ENCODE peak calls at places on chromosomes 7 and 10, in four cellular contexts. A, C, O and S are unnamed samples.

GRCh38 chr7:70568674-70569334 is 563.1 kb upstream of the GALNT17 start:
- DNase-seq in O (no peak), C (peak; percentile 35), A (no peak), S (no peak)

GRCh38 chr7:131107343-131108211 is 220.1 kb upstream of the MKLN1 start:
- DNase-seq in C (peak; percentile 64), A (peak; percentile 88), O (peak; percentile 64), S (peak; percentile 86)

GRCh38 chr10:110641256-110641655 is 2.9 kb upstream of the RBM20 start:
- DNase-seq in O (no peak), C (peak; percentile 62), A (peak; percentile 28), S (peak; percentile 16)

GRCh38 chr10:102670065-102670400 is 25.8 kb downstream of the TRIM8 start:
- DNase-seq in O (no peak), A (no peak), C (no peak), S (no peak)

GRCh38 chr10:52351911-52352310 is 37.8 kb downstream of the DKK1 start:
- DNase-seq in C (no peak), O (no peak), A (no peak), S (no peak)

GRCh38 chr7:114865564-114865963 is 56.3 kb upstream of the MDFIC start:
- DNase-seq in O (peak; percentile 30), A (peak; percentile 52), C (peak; percentile 30), S (peak; percentile 22)

GRCh38 chr7:51430480-51431086 is 114.0 kb upstream of the COBL start:
- DNase-seq in C (no peak), A (peak; percentile 9), O (no peak), S (no peak)

GRCh38 chr7:91397612-91398011 is 133.4 kb downstream of the FZD1 start:
- DNase-seq in C (no peak), A (no peak), O (no peak), S (no peak)

GRCh38 chr10:125000366-125001312 is 58.7 kb downstream of the ZRANB1 start:
- DNase-seq in A (no peak), O (peak; percentile 35), C (peak; percentile 16), S (no peak)

GRCh38 chr7:20519641-20520040 is 95.8 kb upstream of the ABCB5 start:
- DNase-seq in C (no peak), O (no peak), A (no peak), S (no peak)

GRCh38 chr10:78432582-78432981 is 398.9 kb downstream of the RPS24 start:
- DNase-seq in C (no peak), O (no peak), A (no peak), S (no peak)

GRCh38 chr7:94142281-94142680 is 138.1 kb upstream of the BET1 start:
- DNase-seq in O (no peak), A (no peak), C (no peak), S (no peak)

GRCh38 chr7:115269486-115269885 is 347.6 kb downstream of the MDFIC start:
- DNase-seq in A (no peak), C (no peak), O (no peak), S (no peak)

GRCh38 chr10:43236176-43236850 is 30.6 kb downstream of the RASGEF1A start:
- DNase-seq in C (no peak), A (no peak), O (no peak), S (no peak)

GRCh38 chr10:3757638-3758490 is 27.1 kb downstream of the KLF6 start:
- DNase-seq in O (no peak), A (peak; percentile 46), C (no peak), S (peak; percentile 56)

GRCh38 chr10:79409038-79410035 is 36.1 kb downstream of the ZCCHC24 start:
- DNase-seq in A (no peak), O (no peak), C (no peak), S (no peak)

GRCh38 chr7:99006739-99007424 is 128.6 kb downstream of the TRRAP start:
- DNase-seq in C (no peak), A (no peak), O (no peak), S (no peak)

DNA sequence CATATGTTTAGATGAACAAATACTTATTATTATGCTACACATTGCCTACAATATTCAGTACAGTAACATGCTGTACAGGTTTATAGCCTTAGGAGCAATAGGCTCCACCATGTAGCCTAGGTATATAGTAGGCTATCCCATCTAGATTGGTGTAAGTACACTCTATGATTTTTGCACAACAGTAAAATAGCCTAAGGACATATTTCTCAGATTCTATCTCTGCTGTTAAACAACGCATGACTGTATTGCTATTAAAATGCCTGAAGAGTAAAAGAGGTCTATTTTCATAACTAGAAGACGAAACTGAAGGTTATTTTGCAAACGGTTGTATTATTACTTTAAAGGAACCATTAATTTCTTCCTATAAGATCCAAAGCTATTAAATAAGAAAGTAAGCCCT is 88.3 kb downstream of the SEMA3A start:
- DNase-seq in C (no peak), O (no peak), A (no peak), S (no peak)
- H3K4me1 ChIP-seq in C (no peaks in the 10 kb centered on the region), O (no peaks in the 10 kb centered on the region), A (no peaks in the 10 kb centered on the region), S (no peaks in the 10 kb centered on the region)

GRCh38 chr10:113023017-113023416 is 73.0 kb downstream of the TCF7L2 start:
- DNase-seq in O (no peak), A (no peak), C (no peak), S (no peak)
- H3K4me1 ChIP-seq in O (peaks cover 20% of the 10 kb centered on the region), A (no peaks in the 10 kb centered on the region), C (peaks cover 78% of the 10 kb centered on the region), S (no peaks in the 10 kb centered on the region)

DNA sequence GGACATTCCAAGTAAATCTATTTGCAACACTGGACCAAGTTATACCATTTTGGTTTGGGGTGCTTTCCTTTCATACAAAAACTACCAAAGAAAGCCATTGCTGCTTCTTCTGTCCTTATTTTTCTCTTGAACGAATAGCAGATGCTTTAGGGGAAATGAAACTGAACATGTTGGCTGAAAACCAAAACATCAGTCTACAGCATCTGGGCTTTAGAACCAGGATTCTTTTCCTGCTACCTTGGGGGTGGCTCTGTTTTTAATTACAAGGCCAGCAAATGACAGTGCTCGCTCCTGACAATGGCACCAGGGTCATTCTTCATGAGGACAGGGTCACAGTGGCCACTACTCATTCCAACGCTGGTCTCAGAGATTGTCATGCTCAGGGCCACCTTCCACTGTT is 80.3 kb downstream of the WDR11 start:
- DNase-seq in O (no peak), A (no peak), C (no peak), S (no peak)
- H3K4me1 ChIP-seq in O (no peaks in the 10 kb centered on the region), A (no peaks in the 10 kb centered on the region), C (no peaks in the 10 kb centered on the region), S (no peaks in the 10 kb centered on the region)

DNA sequence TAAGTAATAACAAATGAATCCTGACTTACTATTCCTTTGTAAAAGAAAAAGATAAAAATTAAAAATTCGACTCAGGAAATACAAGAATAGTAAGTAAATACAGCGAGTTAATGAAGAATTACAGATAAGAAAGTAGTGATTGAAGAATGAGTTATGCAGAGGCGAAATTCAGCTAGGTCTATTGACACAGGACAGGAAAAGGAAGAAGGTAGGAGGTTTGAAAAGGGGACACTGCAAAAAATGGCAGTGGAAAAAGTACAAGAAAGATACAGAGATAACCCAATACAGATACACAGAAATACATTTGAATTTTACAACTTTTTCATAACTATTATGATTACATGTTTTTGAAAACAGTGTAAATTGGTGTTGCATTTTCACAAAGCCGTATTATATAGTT is 28.0 kb downstream of the JAZF1 start:
- DNase-seq in A (no peak), O (no peak), C (no peak), S (no peak)
- H3K4me1 ChIP-seq in A (peaks cover 36% of the 10 kb centered on the region), O (no peaks in the 10 kb centered on the region), C (peaks cover 77% of the 10 kb centered on the region), S (peaks cover 19% of the 10 kb centered on the region)

GRCh38 chr10:44975487-44976331 is 2.9 kb downstream of the DEPP1 start:
- DNase-seq in A (no peak), C (no peak), O (peak; percentile 54), S (no peak)

GRCh38 chr10:44974628-44975431 is 3.8 kb downstream of the DEPP1 start:
- DNase-seq in C (peak; percentile 79), O (peak; percentile 81), A (peak; percentile 65), S (peak; percentile 70)

GRCh38 chr10:44978213-44978569 is 418 bp downstream of the DEPP1 start:
- DNase-seq in O (no peak), A (no peak), C (no peak), S (no peak)

GRCh38 chr10:44977287-44978212 is 1.1 kb downstream of the DEPP1 start:
- DNase-seq in C (no peak), A (no peak), O (peak; percentile 39), S (no peak)

DNA sequence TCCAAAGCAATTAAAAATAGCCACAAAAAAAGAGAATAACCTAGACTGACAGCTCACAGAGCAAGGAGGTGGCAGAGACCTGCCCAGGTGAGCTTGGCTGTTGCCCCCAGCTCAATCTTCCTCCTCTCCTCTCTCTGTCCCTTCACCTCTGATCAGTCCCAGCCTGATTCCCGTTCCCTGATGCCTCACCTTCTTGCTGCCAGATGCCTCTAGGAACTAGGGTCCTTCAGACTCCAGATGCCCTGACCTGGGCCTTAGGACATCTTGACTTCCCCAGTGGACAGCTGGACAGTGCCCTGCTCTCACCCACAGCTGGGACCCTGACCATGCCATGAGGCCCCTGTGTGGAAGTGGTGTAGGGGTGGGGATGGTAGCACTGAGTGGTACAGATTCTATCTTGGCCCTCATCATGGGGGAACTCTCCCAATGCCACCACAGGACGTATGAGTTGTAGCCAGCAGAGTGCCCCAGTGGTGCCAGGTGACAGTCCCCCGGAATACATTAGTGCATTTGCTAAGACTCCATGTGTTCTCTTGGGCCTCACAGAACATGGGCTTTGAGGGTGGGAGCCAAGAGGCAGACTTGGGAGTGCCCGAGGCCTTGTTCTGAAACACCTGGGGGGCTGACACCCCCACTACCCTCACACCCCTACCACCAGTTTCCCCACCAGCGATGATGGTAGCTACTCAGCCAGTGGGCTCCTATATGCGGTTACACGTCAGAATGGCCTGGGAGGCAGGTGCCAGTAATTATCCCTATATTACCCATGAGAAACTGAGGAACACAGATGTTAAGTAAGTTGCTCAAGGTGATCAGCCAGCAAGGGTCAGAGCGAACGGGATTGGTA is 2.0 kb downstream of the DEPP1 start:
- DNase-seq in O (no peak), A (no peak), C (no peak), S (no peak)
- H3K4me1 ChIP-seq in O (peaks cover 5% of the 10 kb centered on the region), A (peaks cover 17% of the 10 kb centered on the region), C (peaks cover 95% of the 10 kb centered on the region), S (peaks cover 15% of the 10 kb centered on the region)

GRCh38 chr10:30830672-30831230 is 200.9 kb downstream of the ZNF438 start:
- DNase-seq in A (no peak), O (no peak), C (no peak), S (no peak)
- H3K4me1 ChIP-seq in A (no peaks in the 10 kb centered on the region), O (peaks cover 5% of the 10 kb centered on the region), C (peaks cover 18% of the 10 kb centered on the region), S (no peaks in the 10 kb centered on the region)

GRCh38 chr7:116525913-116526857 is 1.3 kb downstream of the CAV1 start:
- DNase-seq in A (peak; percentile 63), O (peak; percentile 83), C (peak; percentile 85), S (peak; percentile 61)
- H3K4me1 ChIP-seq in A (peaks cover 22% of the 10 kb centered on the region), O (no peaks in the 10 kb centered on the region), C (peaks cover 87% of the 10 kb centered on the region), S (peaks cover 19% of the 10 kb centered on the region)

DNA sequence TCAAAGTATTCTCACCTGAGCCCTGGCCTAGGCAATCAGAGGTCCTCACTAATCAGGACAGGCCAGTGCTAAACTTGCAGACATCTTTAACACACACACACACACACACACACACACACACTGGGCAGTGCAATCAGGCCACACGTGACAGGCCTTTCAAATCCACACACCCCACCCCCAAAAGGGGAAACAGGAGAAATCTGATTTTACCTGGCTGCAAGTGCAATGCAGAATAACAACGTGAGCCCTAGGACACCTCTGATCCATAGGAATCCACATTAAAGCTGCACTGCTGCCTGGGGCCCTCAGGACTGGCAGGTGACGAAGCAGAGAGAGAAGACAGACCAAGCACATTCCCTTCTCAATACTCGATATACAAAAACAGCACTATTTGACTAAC is 218.9 kb downstream of the FAM107B start:
- DNase-seq in O (no peak), A (no peak), C (no peak), S (no peak)
- H3K4me1 ChIP-seq in O (no peaks in the 10 kb centered on the region), A (peaks cover 100% of the 10 kb centered on the region), C (peaks cover 19% of the 10 kb centered on the region), S (peaks cover 99% of the 10 kb centered on the region)

DNA sequence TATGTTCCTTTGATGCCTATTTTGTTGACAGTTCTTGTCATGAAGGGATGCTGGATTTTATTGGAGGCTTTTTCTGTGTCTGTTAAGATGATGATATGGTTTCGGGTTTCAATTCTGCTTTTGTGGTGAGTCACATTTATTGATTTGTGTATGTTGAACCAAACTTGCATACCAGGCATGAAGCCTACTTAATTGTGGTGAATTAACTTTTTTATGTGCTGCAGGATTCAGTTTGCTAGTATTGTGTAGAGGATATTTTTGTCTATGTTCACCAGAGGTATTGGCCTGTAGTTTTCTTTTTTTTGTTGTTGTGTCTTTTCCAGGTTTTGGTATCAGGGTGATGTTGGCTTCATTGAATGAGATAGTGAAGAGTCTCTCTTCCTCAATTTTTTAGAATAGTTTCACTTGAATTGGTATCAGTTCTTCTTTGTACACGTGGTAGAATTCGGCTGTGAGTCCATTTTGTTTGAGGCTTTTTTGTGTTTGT is 345.9 kb downstream of the KIF20B start:
- DNase-seq in A (no peak), C (no peak), O (no peak), S (no peak)
- H3K4me1 ChIP-seq in A (no peaks in the 10 kb centered on the region), C (no peaks in the 10 kb centered on the region), O (no peaks in the 10 kb centered on the region), S (no peaks in the 10 kb centered on the region)